ENCODE peak calls at places on chromosome 19, in nine cellular contexts. X is IMR-90, B is DND-41, I is neuronal stem cell, R is fibroblast of lung, Q is neural progenitor cell, H is endodermal cell, W is SK-N-SH, U is kidney. Z is an unnamed sample.

GRCh38 chr19:23957660-23958281 is 43.1 kb downstream of the ZNF726 start:
- DNase-seq in R (peak), U (peak), B (no peak), Q (no peak), X (peak), W (no peak), I (no peak), H (no peak), Z (no peak)

GRCh38 chr19:54179921-54180452 is 7.0 kb upstream of the TMC4 start:
- DNase-seq in H (peak), B (no peak), W (peak), Q (peak), U (peak), I (peak), X (peak), R (peak), Z (peak)

GRCh38 chr19:17468302-17469091 is 1.8 kb upstream of the SLC27A1 start:
- DNase-seq in R (peak), H (peak), B (no peak), U (no peak), X (no peak), I (no peak), Q (peak), W (no peak), Z (peak)

GRCh38 chr19:7515471-7516226 is at the start of gene ZNF358:
- DNase-seq in Q (peak), I (peak), U (peak), B (peak), W (peak), H (peak), X (peak), R (peak), Z (peak)

GRCh38 chr19:13042443-13043130 is 47.3 kb downstream of the NFIX start:
- DNase-seq in U (no peak), H (no peak), R (peak), X (peak), Q (no peak), W (no peak), B (no peak), I (no peak), Z (no peak)

GRCh38 chr19:54448037-54448773 is 794 bp upstream of the LENG8 start:
- DNase-seq in U (peak), H (peak), X (peak), Q (peak), I (no peak), B (peak), W (peak), R (peak), Z (peak)

GRCh38 chr19:10142701-10143375 is 23.1 kb upstream of the EIF3G start:
- DNase-seq in I (no peak), B (no peak), X (no peak), H (no peak), R (no peak), U (no peak), Q (no peak), W (no peak), Z (no peak)

GRCh38 chr19:10553943-10554381 is 10.3 kb downstream of the ATG4D start:
- DNase-seq in U (no peak), Q (no peak), B (peak), H (no peak), W (no peak), X (no peak), I (no peak), R (no peak), Z (peak)

GRCh38 chr19:10420444-10421239 is at the start of gene PDE4A:
- DNase-seq in R (peak), Q (peak), B (peak), I (no peak), U (peak), W (peak), H (peak), X (no peak), Z (no peak)

GRCh38 chr19:40702337-40703012 is 12.0 kb upstream of the NUMBL start:
- DNase-seq in I (no peak), U (no peak), B (no peak), W (no peak), R (peak), H (peak), Q (peak), X (no peak), Z (no peak)

GRCh38 chr19:32154418-32154817 is 191.0 kb upstream of the ZNF507 start:
- DNase-seq in I (no peak), H (no peak), U (no peak), B (no peak), X (no peak), W (no peak), R (no peak), Q (no peak), Z (no peak)

GRCh38 chr19:18274776-18275356 is 614 bp upstream of the IQCN start:
- DNase-seq in H (peak), W (no peak), X (peak), R (peak), U (peak), B (no peak), I (no peak), Q (no peak), Z (peak)

GRCh38 chr19:2503521-2504109 is 27.7 kb downstream of the GADD45B start:
- DNase-seq in B (no peak), W (no peak), U (no peak), H (peak), R (peak), X (peak), Q (no peak), I (no peak), Z (no peak)

GRCh38 chr19:33403221-33403972 is 29.9 kb downstream of the CEBPG start:
- DNase-seq in X (no peak), R (no peak), B (no peak), U (peak), I (no peak), W (peak), H (no peak), Q (no peak), Z (no peak)

GRCh38 chr19:29841209-29841558 is 29.4 kb downstream of the CCNE1 start:
- DNase-seq in U (no peak), R (no peak), H (no peak), X (no peak), Q (no peak), I (no peak), B (no peak), W (no peak), Z (no peak)

GRCh38 chr19:16088351-16088984 is 12.2 kb downstream of the TPM4 start:
- DNase-seq in U (peak), H (peak), W (no peak), Q (no peak), R (peak), I (no peak), B (no peak), X (no peak), Z (no peak)

GRCh38 chr19:13821292-13821691 is 26.0 kb downstream of the ZSWIM4 start:
- DNase-seq in U (no peak), X (no peak), W (no peak), H (no peak), I (no peak), R (no peak), B (no peak), Q (no peak), Z (no peak)

GRCh38 chr19:41564515-41565383 is 11.2 kb upstream of the CEACAM21 start:
- DNase-seq in I (peak), W (peak), H (peak), R (no peak), B (no peak), Q (peak), X (no peak), U (no peak), Z (no peak)

GRCh38 chr19:29810504-29810871 is 1.3 kb upstream of the CCNE1 start:
- DNase-seq in W (no peak), H (no peak), X (peak), R (peak), U (peak), B (no peak), Q (no peak), I (no peak), Z (peak)

GRCh38 chr19:45824041-45824471 is 8.9 kb upstream of the RSPH6A start:
- DNase-seq in R (peak), Q (no peak), H (peak), X (no peak), I (no peak), B (peak), W (no peak), U (peak), Z (peak)

GRCh38 chr19:51808333-51808986 is 13.5 kb downstream of the FPR3 start:
- DNase-seq in U (no peak), Q (no peak), I (no peak), R (no peak), X (no peak), W (peak), H (no peak), B (no peak), Z (no peak)

GRCh38 chr19:38564981-38565685 is 52.6 kb downstream of the MAP4K1 start:
- DNase-seq in B (no peak), I (no peak), U (no peak), H (peak), W (peak), Q (peak), R (peak), X (no peak), Z (no peak)

GRCh38 chr19:13459351-13459750 is 46.9 kb downstream of the CACNA1A start:
- DNase-seq in I (peak), B (no peak), Q (peak), R (no peak), X (no peak), W (no peak), U (no peak), H (peak), Z (no peak)

GRCh38 chr19:742540-743075 is 8.3 kb upstream of the MISP start:
- DNase-seq in H (no peak), U (no peak), W (no peak), B (no peak), X (no peak), I (no peak), R (no peak), Q (no peak), Z (no peak)
- H3K4me3 ChIP-seq in H (no peak), U (no peak), W (no peak), B (no peak), X (no peak), I (peak), R (no peak), Q (no peak), Z (no peak)

GRCh38 chr19:37251308-37252229 is 33.6 kb downstream of the ZNF383 start:
- DNase-seq in X (peak), U (peak), I (peak), Q (no peak), B (no peak), H (no peak), R (peak), W (peak), Z (peak)
- H3K9ac ChIP-seq in X (peak), U (peak), I (peak), Q (no peak), B (no peak), H (no peak), R (peak), W (peak), Z (no peak)

GRCh38 chr19:35775298-35776101 is at the start of gene ARHGAP33:
- DNase-seq in B (peak), I (peak), Q (peak), X (peak), R (peak), U (peak), W (peak), H (peak), Z (peak)
- H3K27ac ChIP-seq in B (peak), I (no peak), Q (no peak), X (peak), R (peak), U (no peak), W (no peak), H (peak), Z (no peak)

DNA sequence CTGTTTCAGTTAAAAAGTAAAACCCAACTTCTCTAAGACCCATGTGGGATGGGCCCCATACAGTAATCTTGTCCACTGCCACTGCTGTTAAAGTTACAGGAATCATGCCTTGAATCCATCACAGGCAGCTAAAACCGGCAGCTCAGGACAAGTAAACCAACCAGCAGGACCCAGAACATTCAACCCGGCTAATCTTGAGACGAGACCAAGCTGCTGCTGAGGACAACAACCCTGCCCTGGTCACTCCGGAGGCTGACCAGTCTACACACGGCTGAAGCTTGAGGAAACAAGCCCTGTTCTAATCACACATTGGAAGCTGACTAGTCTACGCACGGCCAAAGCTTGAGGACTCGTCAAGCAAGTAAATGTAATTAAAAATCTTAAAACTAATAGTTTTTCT is 105.2 kb upstream of the ZNF492 start:
- DNase-seq in H (no peak), W (no peak), B (no peak), U (no peak), R (no peak), I (no peak), Q (no peak), X (no peak), Z (no peak)
- H3K4me3 ChIP-seq in H (no peak), W (no peak), B (no peak), U (no peak), R (no peak), I (no peak), Q (no peak), X (no peak), Z (no peak)

DNA sequence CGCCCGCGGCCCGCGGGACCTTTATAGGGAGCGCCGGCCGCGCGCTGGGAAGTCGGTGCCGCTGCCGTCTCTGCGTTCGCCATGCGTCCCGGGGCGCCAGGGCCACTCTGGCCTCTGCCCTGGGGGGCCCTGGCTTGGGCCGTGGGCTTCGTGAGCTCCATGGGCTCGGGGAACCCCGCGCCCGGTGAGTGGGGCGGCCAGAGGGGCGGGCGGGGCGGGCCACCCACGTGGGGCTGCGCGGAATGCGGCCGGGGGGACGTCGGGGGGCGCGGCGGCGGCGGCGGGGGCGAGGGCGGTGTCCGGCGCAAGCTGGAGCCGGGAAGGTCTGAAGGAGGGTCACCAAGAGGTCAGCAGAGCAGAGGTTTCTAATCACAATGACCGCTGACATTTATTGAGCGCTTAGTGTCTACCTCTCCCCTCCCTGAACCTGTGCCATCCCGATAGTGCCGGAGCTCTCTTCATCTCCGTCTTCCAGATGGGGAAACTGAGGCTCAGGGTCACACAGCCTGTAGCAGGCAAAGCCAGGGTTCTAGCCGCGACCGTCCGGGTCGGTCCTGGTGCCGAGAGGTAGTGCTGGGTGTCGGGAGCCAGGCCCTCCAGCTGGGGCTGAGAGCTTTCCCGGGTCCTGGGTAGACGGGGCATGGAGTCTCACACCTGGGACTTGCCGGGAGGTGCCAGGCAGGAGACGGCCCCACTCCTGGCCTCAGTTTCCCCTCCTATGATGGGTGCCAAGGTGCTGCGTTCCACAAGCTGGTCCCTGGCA is at the start of gene FSTL3:
- DNase-seq in U (peak), B (no peak), Q (peak), H (peak), X (no peak), W (no peak), I (no peak), R (peak), Z (no peak)
- H3K9ac ChIP-seq in U (peak), B (no peak), Q (no peak), H (no peak), X (peak), W (peak), I (peak), R (peak), Z (peak)

GRCh38 chr19:5967571-5967970 is 10.4 kb downstream of the RANBP3 start:
- DNase-seq in Q (no peak), H (no peak), X (no peak), R (no peak), U (peak), I (no peak), W (no peak), B (no peak), Z (no peak)
- H3K27ac ChIP-seq in Q (no peak), H (no peak), X (peak), R (peak), U (no peak), I (no peak), W (no peak), B (no peak), Z (peak)

DNA sequence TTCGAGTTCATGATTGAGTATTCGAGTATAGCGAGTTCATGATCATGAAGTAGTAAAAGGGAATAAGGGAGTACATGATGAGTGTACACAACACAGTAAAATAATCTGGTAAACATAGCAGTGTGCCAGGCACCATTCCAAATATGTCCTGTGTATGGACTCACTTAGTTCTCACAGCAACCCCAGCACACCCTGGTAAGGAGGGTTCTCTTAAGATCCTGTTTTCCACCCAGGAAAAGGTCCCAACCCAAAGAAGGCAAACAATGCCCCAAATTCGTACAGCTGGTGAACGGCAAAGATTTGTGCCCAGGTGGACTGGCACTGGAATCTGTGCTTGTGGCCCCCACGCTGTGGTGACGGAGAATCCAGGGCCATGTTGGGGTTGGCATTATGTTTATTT is 21.4 kb downstream of the HPN start:
- DNase-seq in U (no peak), R (no peak), X (no peak), B (no peak), H (no peak), I (no peak), Q (no peak), W (no peak), Z (no peak)
- H3K4me3 ChIP-seq in U (no peak), R (no peak), X (no peak), B (no peak), H (no peak), I (no peak), Q (no peak), W (no peak), Z (no peak)

GRCh38 chr19:50717026-50717723 is 2.4 kb downstream of the SHANK1 start:
- DNase-seq in H (no peak), Q (no peak), I (no peak), W (no peak), B (no peak), X (no peak), U (no peak), R (no peak), Z (no peak)
- H3K9ac ChIP-seq in H (no peak), Q (no peak), I (no peak), W (no peak), B (no peak), X (no peak), U (no peak), R (no peak), Z (no peak)

Z was measured in colonic mucosa.